ENCODE peak calls at places on chromosome X, in nine cellular contexts. V is activated T-helper 9 cell treated with anti-CD3 and anti-CD28 coated beads, Interleukin-2, amount 50 U/mL, for 16 hours; T is left cardiac atrium; G is iris pigment epithelial cell; E is T-helper 1 cell; Q is M059J; Z is GDM1; N is naive thymus-derived CD4-positive, alpha-beta T cell; U is ovary. O is an unnamed sample.

GRCh38 chrX:47311857-47312774 is 58.3 kb upstream of the ZNF157 start:
- DNase-seq in V (peak; percentile 9), T (peak; percentile 25), G (peak; percentile 64), E (peak; percentile 23), Q (peak; percentile 68), Z (peak; percentile 33), N (peak; percentile 46), U (peak; percentile 60), O (peak; percentile 26)

GRCh38 chrX:104679175-104679574 is 113.2 kb downstream of the IL1RAPL2 start:
- DNase-seq in V (no peak), T (no peak), G (peak; percentile 6), E (no peak), Q (peak; percentile 42), Z (no peak), N (no peak), U (no peak), O (no peak)

GRCh38 chrX:56314334-56314733 is 82.2 kb downstream of the KLF8 start:
- DNase-seq in V (no peak), T (no peak), G (no peak), E (no peak), Q (peak; percentile 17), Z (no peak), N (peak; percentile 0), U (no peak), O (no peak)

GRCh38 chrX:34848281-34848680 is 94.3 kb upstream of the FAM47B start:
- DNase-seq in V (no peak), T (no peak), G (peak; percentile 51), E (no peak), Q (no peak), Z (no peak), N (no peak), U (no peak), O (no peak)

GRCh38 chrX:72245461-72246089 is 6.7 kb upstream of the ERCC6L start:
- DNase-seq in V (peak; percentile 26), T (peak; percentile 57), G (peak; percentile 55), E (peak; percentile 17), Q (peak; percentile 72), Z (peak; percentile 10), N (peak; percentile 42), U (peak; percentile 42), O (peak; percentile 15)

GRCh38 chrX:74925210-74926088 is at the start of gene NEXMIF:
- DNase-seq in V (no peak), T (peak; percentile 26), G (peak; percentile 20), E (peak; percentile 8), Q (peak; percentile 7), Z (no peak), N (no peak), U (no peak), O (peak; percentile 32)

GRCh38 chrX:68877606-68878005 is 48.8 kb downstream of the EFNB1 start:
- DNase-seq in V (no peak), T (no peak), G (no peak), E (no peak), Q (no peak), Z (no peak), N (no peak), U (no peak), O (no peak)

GRCh38 chrX:42385730-42386129 is 392.2 kb downstream of the PPP1R2C start:
- DNase-seq in V (no peak), T (no peak), G (no peak), E (no peak), Q (peak; percentile 16), Z (no peak), N (no peak), U (no peak), O (no peak)

GRCh38 chrX:153299855-153300254 is 21.7 kb downstream of the PNMA6F start:
- DNase-seq in V (no peak), T (no peak), G (no peak), E (no peak), Q (no peak), Z (no peak), N (no peak), U (no peak), O (no peak)

GRCh38 chrX:25344191-25344936 is 328.6 kb upstream of the ARX start:
- DNase-seq in V (no peak), T (no peak), G (no peak), E (no peak), Q (no peak), Z (no peak), N (no peak), U (no peak), O (no peak)

GRCh38 chrX:130682990-130683389 is 220.0 kb downstream of the ENOX2 start:
- DNase-seq in V (no peak), T (no peak), G (peak; percentile 52), E (no peak), Q (peak; percentile 81), Z (no peak), N (no peak), U (no peak), O (no peak)

GRCh38 chrX:87808576-87809243 is 291.1 kb downstream of the KLHL4 start:
- DNase-seq in V (no peak), T (no peak), G (no peak), E (no peak), Q (no peak), Z (no peak), N (no peak), U (no peak), O (no peak)

GRCh38 chrX:117010243-117010642 is 547.5 kb upstream of the CT83 start:
- DNase-seq in V (no peak), T (no peak), G (no peak), E (no peak), Q (no peak), Z (no peak), N (no peak), U (no peak), O (no peak)

GRCh38 chrX:135384161-135384836 is 37.4 kb upstream of the SMIM10L2A start:
- DNase-seq in V (peak; percentile 9), T (no peak), G (no peak), E (peak; percentile 29), Q (no peak), Z (no peak), N (peak; percentile 46), U (no peak), O (peak; percentile 3)

GRCh38 chrX:136220535-136220934 is 30.7 kb downstream of the MAP7D3 start:
- DNase-seq in V (no peak), T (no peak), G (peak; percentile 52), E (no peak), Q (peak; percentile 62), Z (no peak), N (no peak), U (no peak), O (no peak)

GRCh38 chrX:11296051-11296450 is 2.8 kb downstream of the AMELX start:
- DNase-seq in V (no peak), T (no peak), G (no peak), E (no peak), Q (no peak), Z (no peak), N (no peak), U (no peak), O (no peak)

GRCh38 chrX:39633293-39633692 is 464.5 kb downstream of the BCOR start:
- DNase-seq in V (no peak), T (no peak), G (no peak), E (no peak), Q (peak; percentile 81), Z (peak; percentile 73), N (no peak), U (no peak), O (no peak)